ENCODE peak calls at places on chromosome 3, in six cellular contexts. One of them, this sample, is unnamed.
A peak's percentile ranks its signal among the peaks of the same experiment; 100 is the strongest.

GRCh38 chr3:18419232-18419631 is 5.9 kb downstream of the SATB1 start:
- DNase-seq in AML-193: no peak
- DNase-seq in psoas muscle: no peak
- DNase-seq in heart right ventricle: no peak
- DNase-seq in NCI-H748 treated with DMSO at 0.1 percent for 48 hours: no peak
- DNase-seq in A172: no peak
- DNase-seq in this sample: no peak

GRCh38 chr3:114411292-114411691 is 117.5 kb downstream of the TIGIT start:
- DNase-seq in AML-193: no peak
- DNase-seq in psoas muscle: no peak
- DNase-seq in heart right ventricle: no peak
- DNase-seq in NCI-H748 treated with DMSO at 0.1 percent for 48 hours: no peak
- DNase-seq in A172: peak; percentile 24
- DNase-seq in this sample: no peak

GRCh38 chr3:177835008-177835407 is 637.7 kb upstream of the TBL1XR1 start:
- DNase-seq in AML-193: peak; percentile 25
- DNase-seq in psoas muscle: no peak
- DNase-seq in heart right ventricle: no peak
- DNase-seq in NCI-H748 treated with DMSO at 0.1 percent for 48 hours: no peak
- DNase-seq in A172: peak; percentile 97
- DNase-seq in this sample: no peak

GRCh38 chr3:149167898-149168297 is 38.5 kb downstream of the HPS3 start:
- DNase-seq in AML-193: no peak
- DNase-seq in psoas muscle: no peak
- DNase-seq in heart right ventricle: no peak
- DNase-seq in NCI-H748 treated with DMSO at 0.1 percent for 48 hours: no peak
- DNase-seq in A172: no peak
- DNase-seq in this sample: no peak

GRCh38 chr3:183637106-183637486 is 1.7 kb downstream of the KLHL24 start:
- DNase-seq in AML-193: no peak
- DNase-seq in psoas muscle: no peak
- DNase-seq in heart right ventricle: no peak
- DNase-seq in NCI-H748 treated with DMSO at 0.1 percent for 48 hours: no peak
- DNase-seq in A172: no peak
- DNase-seq in this sample: no peak

GRCh38 chr3:38150780-38151528 is 12.5 kb downstream of the MYD88 start:
- DNase-seq in AML-193: no peak
- DNase-seq in psoas muscle: no peak
- DNase-seq in heart right ventricle: no peak
- DNase-seq in NCI-H748 treated with DMSO at 0.1 percent for 48 hours: no peak
- DNase-seq in A172: no peak
- DNase-seq in this sample: no peak

GRCh38 chr3:108103971-108104797 is 13.4 kb upstream of the CD47 start:
- DNase-seq in AML-193: no peak
- DNase-seq in psoas muscle: no peak
- DNase-seq in heart right ventricle: no peak
- DNase-seq in NCI-H748 treated with DMSO at 0.1 percent for 48 hours: no peak
- DNase-seq in A172: no peak
- DNase-seq in this sample: no peak

GRCh38 chr3:125959317-125960065 is 9.5 kb upstream of the ROPN1B start:
- DNase-seq in AML-193: no peak
- DNase-seq in psoas muscle: no peak
- DNase-seq in heart right ventricle: peak; percentile 10
- DNase-seq in NCI-H748 treated with DMSO at 0.1 percent for 48 hours: no peak
- DNase-seq in A172: no peak
- DNase-seq in this sample: no peak

GRCh38 chr3:90055721-90056120 is 948.3 kb downstream of the EPHA3 start:
- DNase-seq in AML-193: no peak
- DNase-seq in psoas muscle: no peak
- DNase-seq in heart right ventricle: no peak
- DNase-seq in NCI-H748 treated with DMSO at 0.1 percent for 48 hours: no peak
- DNase-seq in A172: no peak
- DNase-seq in this sample: no peak

GRCh38 chr3:111845996-111846395 is 13.1 kb upstream of the PHLDB2 start:
- DNase-seq in AML-193: no peak
- DNase-seq in psoas muscle: no peak
- DNase-seq in heart right ventricle: no peak
- DNase-seq in NCI-H748 treated with DMSO at 0.1 percent for 48 hours: no peak
- DNase-seq in A172: no peak
- DNase-seq in this sample: no peak

GRCh38 chr3:56870436-56870835 is 68.7 kb upstream of the ARHGEF3 start:
- DNase-seq in AML-193: no peak
- DNase-seq in psoas muscle: no peak
- DNase-seq in heart right ventricle: no peak
- DNase-seq in NCI-H748 treated with DMSO at 0.1 percent for 48 hours: no peak
- DNase-seq in A172: no peak
- DNase-seq in this sample: no peak

GRCh38 chr3:190258634-190259033 is 63.6 kb downstream of the CLDN1 start:
- DNase-seq in AML-193: no peak
- DNase-seq in psoas muscle: no peak
- DNase-seq in heart right ventricle: no peak
- DNase-seq in NCI-H748 treated with DMSO at 0.1 percent for 48 hours: no peak
- DNase-seq in A172: no peak
- DNase-seq in this sample: no peak

GRCh38 chr3:123941150-123941941 is 19.7 kb downstream of the CCDC14 start:
- DNase-seq in AML-193: no peak
- DNase-seq in psoas muscle: no peak
- DNase-seq in heart right ventricle: no peak
- DNase-seq in NCI-H748 treated with DMSO at 0.1 percent for 48 hours: no peak
- DNase-seq in A172: no peak
- DNase-seq in this sample: no peak

GRCh38 chr3:46926039-46926438 is 48.5 kb downstream of the PTH1R start:
- DNase-seq in AML-193: no peak
- DNase-seq in psoas muscle: peak; percentile 75
- DNase-seq in heart right ventricle: no peak
- DNase-seq in NCI-H748 treated with DMSO at 0.1 percent for 48 hours: no peak
- DNase-seq in A172: no peak
- DNase-seq in this sample: peak; percentile 86

GRCh38 chr3:142022381-142022780 is 127.0 kb downstream of the TFDP2 start:
- DNase-seq in AML-193: peak; percentile 56
- DNase-seq in psoas muscle: no peak
- DNase-seq in heart right ventricle: no peak
- DNase-seq in NCI-H748 treated with DMSO at 0.1 percent for 48 hours: no peak
- DNase-seq in A172: no peak
- DNase-seq in this sample: no peak

GRCh38 chr3:62622553-62623174 is 249.3 kb upstream of the FEZF2 start:
- DNase-seq in AML-193: peak; percentile 60
- DNase-seq in psoas muscle: no peak
- DNase-seq in heart right ventricle: no peak
- DNase-seq in NCI-H748 treated with DMSO at 0.1 percent for 48 hours: peak; percentile 50
- DNase-seq in A172: peak; percentile 49
- DNase-seq in this sample: no peak

GRCh38 chr3:106401666-106402319 is 533.0 kb upstream of the CBLB start:
- DNase-seq in AML-193: no peak
- DNase-seq in psoas muscle: no peak
- DNase-seq in heart right ventricle: no peak
- DNase-seq in NCI-H748 treated with DMSO at 0.1 percent for 48 hours: no peak
- DNase-seq in A172: peak; percentile 20
- DNase-seq in this sample: no peak

GRCh38 chr3:127028766-127029520 is 46.0 kb downstream of the PLXNA1 start:
- DNase-seq in AML-193: no peak
- DNase-seq in psoas muscle: no peak
- DNase-seq in heart right ventricle: no peak
- DNase-seq in NCI-H748 treated with DMSO at 0.1 percent for 48 hours: no peak
- DNase-seq in A172: no peak
- DNase-seq in this sample: no peak

GRCh38 chr3:55690161-55690560 is 203.1 kb upstream of the WNT5A start:
- DNase-seq in AML-193: no peak
- DNase-seq in psoas muscle: no peak
- DNase-seq in heart right ventricle: no peak
- DNase-seq in NCI-H748 treated with DMSO at 0.1 percent for 48 hours: no peak
- DNase-seq in A172: no peak
- DNase-seq in this sample: no peak

GRCh38 chr3:89332311-89333159 is 225.1 kb downstream of the EPHA3 start:
- DNase-seq in AML-193: no peak
- DNase-seq in psoas muscle: no peak
- DNase-seq in heart right ventricle: no peak
- DNase-seq in NCI-H748 treated with DMSO at 0.1 percent for 48 hours: no peak
- DNase-seq in A172: no peak
- DNase-seq in this sample: no peak

GRCh38 chr3:4533489-4534443 is 40.6 kb downstream of the ITPR1 start:
- DNase-seq in AML-193: peak; percentile 79
- DNase-seq in psoas muscle: peak; percentile 21
- DNase-seq in heart right ventricle: peak; percentile 32
- DNase-seq in NCI-H748 treated with DMSO at 0.1 percent for 48 hours: no peak
- DNase-seq in A172: no peak
- DNase-seq in this sample: peak; percentile 71

GRCh38 chr3:5312278-5312677 is 124.8 kb downstream of the EDEM1 start:
- DNase-seq in AML-193: no peak
- DNase-seq in psoas muscle: no peak
- DNase-seq in heart right ventricle: no peak
- DNase-seq in NCI-H748 treated with DMSO at 0.1 percent for 48 hours: no peak
- DNase-seq in A172: no peak
- DNase-seq in this sample: no peak

GRCh38 chr3:19065027-19065426 is 83.3 kb upstream of the KCNH8 start:
- DNase-seq in AML-193: peak; percentile 7
- DNase-seq in psoas muscle: no peak
- DNase-seq in heart right ventricle: no peak
- DNase-seq in NCI-H748 treated with DMSO at 0.1 percent for 48 hours: peak; percentile 0
- DNase-seq in A172: no peak
- DNase-seq in this sample: no peak

GRCh38 chr3:140500473-140500872 is 177.4 kb upstream of the TRIM42 start:
- DNase-seq in AML-193: no peak
- DNase-seq in psoas muscle: no peak
- DNase-seq in heart right ventricle: no peak
- DNase-seq in NCI-H748 treated with DMSO at 0.1 percent for 48 hours: no peak
- DNase-seq in A172: no peak
- DNase-seq in this sample: no peak

GRCh38 chr3:72489916-72490315 is 358.3 kb downstream of the SHQ1 start:
- DNase-seq in AML-193: no peak
- DNase-seq in psoas muscle: no peak
- DNase-seq in heart right ventricle: no peak
- DNase-seq in NCI-H748 treated with DMSO at 0.1 percent for 48 hours: no peak
- DNase-seq in A172: no peak
- DNase-seq in this sample: no peak

GRCh38 chr3:73037369-73037699 is 24.1 kb upstream of the EBLN2 start:
- DNase-seq in AML-193: no peak
- DNase-seq in psoas muscle: no peak
- DNase-seq in heart right ventricle: no peak
- DNase-seq in NCI-H748 treated with DMSO at 0.1 percent for 48 hours: no peak
- DNase-seq in A172: peak; percentile 23
- DNase-seq in this sample: no peak

GRCh38 chr3:144590854-144591253 is 619.2 kb downstream of the DIPK2A start:
- DNase-seq in AML-193: peak; percentile 26
- DNase-seq in psoas muscle: no peak
- DNase-seq in heart right ventricle: no peak
- DNase-seq in NCI-H748 treated with DMSO at 0.1 percent for 48 hours: no peak
- DNase-seq in A172: peak; percentile 77
- DNase-seq in this sample: no peak

GRCh38 chr3:185778069-185778468 is 46.8 kb downstream of the IGF2BP2 start:
- DNase-seq in AML-193: no peak
- DNase-seq in psoas muscle: no peak
- DNase-seq in heart right ventricle: no peak
- DNase-seq in NCI-H748 treated with DMSO at 0.1 percent for 48 hours: no peak
- DNase-seq in A172: no peak
- DNase-seq in this sample: no peak

This sample was measured in left lung.